ENCODE peak calls at places on chromosomes 2 and 18, in six cellular contexts. U is OCI-LY7, O is spleen, K is fibroblast of lung, F is IMR-90, B is H9. C is an unnamed sample. For H3K4me1, the result is how much of the 10 kb centered on the place peaks cover.

GRCh38 chr2:189096769-189097447 is 82.7 kb downstream of the COL5A2 start:
- DNase-seq in K (peak), B (no peak), F (peak), O (no peak), U (no peak), C (no peak)

GRCh38 chr2:197191948-197192338 is 118.6 kb downstream of the ANKRD44 start:
- DNase-seq in U (peak), O (no peak), K (no peak), B (no peak), F (no peak), C (no peak)

GRCh38 chr18:39586696-39587095 is 2021.1 kb upstream of the CELF4 start:
- DNase-seq in K (no peak), O (no peak), F (no peak), U (no peak), B (no peak), C (no peak)

GRCh38 chr2:26080356-26080755 is 46.5 kb downstream of the RAB10 start:
- DNase-seq in F (peak), U (no peak), O (no peak), B (no peak), K (no peak), C (no peak)

GRCh38 chr2:71730785-71731383 is 277.5 kb downstream of the DYSF start:
- DNase-seq in B (no peak), K (no peak), O (no peak), U (no peak), F (no peak), C (no peak)

GRCh38 chr18:74416124-74416523 is 41.0 kb downstream of the DIPK1C start:
- DNase-seq in K (no peak), O (no peak), F (no peak), U (no peak), B (no peak), C (no peak)

GRCh38 chr2:107986278-107987217 is at the start of gene SLC5A7:
- DNase-seq in O (no peak), K (no peak), U (no peak), F (no peak), B (peak), C (no peak)

GRCh38 chr18:55869547-55869946 is 281.6 kb upstream of the TCF4 start:
- DNase-seq in K (no peak), O (no peak), F (no peak), U (no peak), B (no peak), C (no peak)

GRCh38 chr2:5730386-5730785 is 38.2 kb downstream of the SOX11 start:
- DNase-seq in F (no peak), K (no peak), O (no peak), B (no peak), U (no peak), C (no peak)

GRCh38 chr2:239932881-239933735 is 92.0 kb downstream of the NDUFA10 start:
- DNase-seq in U (no peak), F (no peak), K (no peak), B (peak), O (peak), C (no peak)

GRCh38 chr2:173590278-173590811 is 235.7 kb downstream of the CDCA7 start:
- DNase-seq in B (no peak), F (peak), K (peak), O (no peak), U (no peak), C (peak)

GRCh38 chr2:12592296-12592695 is 124.4 kb upstream of the TRIB2 start:
- DNase-seq in U (no peak), O (no peak), B (no peak), K (no peak), F (no peak), C (no peak)

GRCh38 chr2:107008843-107009242 is 122.9 kb upstream of the ST6GAL2 start:
- DNase-seq in B (no peak), K (no peak), O (no peak), F (no peak), U (no peak), C (no peak)

GRCh38 chr2:190679813-190680591 is 31.1 kb downstream of the NAB1 start:
- DNase-seq in U (peak), B (peak), F (peak), K (no peak), O (peak), C (peak)

GRCh38 chr18:25704096-25704870 is 352.3 kb upstream of the ZNF521 start:
- DNase-seq in K (peak), O (no peak), B (no peak), F (no peak), U (no peak), C (no peak)

GRCh38 chr2:127891806-127892205 is 6.0 kb upstream of the AMMECR1L start:
- DNase-seq in U (no peak), O (peak), K (no peak), F (no peak), B (peak), C (no peak)

GRCh38 chr18:67770520-67770919 is 254.0 kb upstream of the DSEL start:
- DNase-seq in O (no peak), F (no peak), U (no peak), K (no peak), B (no peak), C (no peak)

GRCh38 chr2:66390811-66391210 is 44.1 kb upstream of the MEIS1 start:
- DNase-seq in K (no peak), O (no peak), F (no peak), U (no peak), B (no peak), C (no peak)

GRCh38 chr2:240812301-240812680 is 7.7 kb downstream of the KIF1A start:
- DNase-seq in U (no peak), O (peak), F (no peak), K (no peak), B (peak), C (no peak)

GRCh38 chr2:41920812-41921211 is 127.0 kb upstream of the PKDCC start:
- DNase-seq in U (no peak), F (no peak), K (no peak), O (no peak), B (no peak), C (no peak)

GRCh38 chr2:69097148-69097610 is 84.2 kb downstream of the ANTXR1 start:
- DNase-seq in B (no peak), O (no peak), U (no peak), K (no peak), F (no peak), C (no peak)

GRCh38 chr2:56465491-56465890 is 281.7 kb downstream of the CCDC85A start:
- DNase-seq in F (no peak), U (no peak), O (no peak), K (peak), B (no peak), C (no peak)

GRCh38 chr18:3209859-3210569 is 9.8 kb downstream of the MYOM1 start:
- DNase-seq in F (no peak), B (no peak), U (no peak), K (no peak), O (no peak), C (no peak)

GRCh38 chr2:31319391-31320175 is 85.6 kb downstream of the EHD3 start:
- DNase-seq in K (no peak), B (no peak), O (no peak), F (peak), U (peak), C (peak)

GRCh38 chr2:10047616-10048500 is 4.5 kb downstream of the KLF11 start:
- DNase-seq in U (no peak), O (peak), K (no peak), F (no peak), B (no peak), C (no peak)
- H3K4me1 ChIP-seq in U (under half), O (half or more), K (under half), F (under half), B (under half), C (under half)

GRCh38 chr2:47510745-47511144 is 107.8 kb downstream of the MSH2 start:
- DNase-seq in O (no peak), K (no peak), U (peak), B (no peak), F (no peak), C (no peak)

GRCh38 chr2:47516496-47517104 is 113.6 kb downstream of the MSH2 start:
- DNase-seq in U (no peak), K (no peak), O (no peak), F (no peak), B (no peak), C (no peak)

GRCh38 chr2:47512581-47513083 is 109.7 kb downstream of the MSH2 start:
- DNase-seq in U (no peak), K (no peak), B (no peak), F (peak), O (no peak), C (peak)

GRCh38 chr2:47509981-47510380 is 107.0 kb downstream of the MSH2 start:
- DNase-seq in B (no peak), U (no peak), O (no peak), F (no peak), K (no peak), C (no peak)

DNA sequence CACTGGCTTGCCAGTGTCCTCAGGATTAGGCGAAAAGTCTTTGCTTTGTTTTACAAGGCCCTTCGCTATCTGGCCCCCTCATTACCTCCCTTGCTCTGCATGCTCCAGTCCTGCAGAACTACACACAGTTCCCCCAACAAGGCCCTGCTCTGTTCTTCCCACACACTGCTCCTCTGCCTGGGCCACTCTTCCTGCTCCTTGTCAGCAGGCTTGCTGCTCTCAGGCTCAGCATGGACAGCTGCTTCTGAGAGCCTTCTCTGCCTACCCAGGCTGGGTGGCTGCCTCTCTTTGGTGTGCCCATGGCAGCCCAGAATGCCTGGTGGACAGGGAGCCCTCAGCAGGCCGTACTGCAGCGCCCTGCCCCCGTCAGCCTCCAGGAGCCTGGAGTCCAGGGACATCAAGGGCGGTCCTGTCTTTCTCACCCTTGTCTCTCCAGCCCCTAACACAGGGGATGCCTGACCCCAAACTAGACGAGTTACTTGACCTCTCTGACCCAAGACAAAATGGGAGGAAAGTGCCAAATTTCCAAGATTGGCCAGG is 111.1 kb downstream of the MSH2 start:
- DNase-seq in F (no peak), B (no peak), O (no peak), U (no peak), K (no peak), C (no peak)
- H3K4me1 ChIP-seq in F (under half), B (under half), O (under half), U (under half), K (under half), C (under half)

GRCh38 chr2:219272995-219273394 is 6.2 kb upstream of the DNAJB2 start:
- DNase-seq in B (no peak), O (no peak), K (no peak), F (no peak), U (no peak), C (peak)

GRCh38 chr2:219272351-219272750 is 6.8 kb upstream of the DNAJB2 start:
- DNase-seq in K (no peak), F (no peak), B (no peak), U (no peak), O (no peak), C (no peak)

GRCh38 chr2:219274392-219274921 is 4.7 kb upstream of the DNAJB2 start:
- DNase-seq in U (no peak), K (peak), B (peak), F (peak), O (peak), C (no peak)

GRCh38 chr2:219271021-219271420 is 8.1 kb upstream of the DNAJB2 start:
- DNase-seq in O (no peak), F (no peak), B (no peak), K (no peak), U (no peak), C (no peak)

GRCh38 chr2:219273887-219274391 is 5.2 kb upstream of the DNAJB2 start:
- DNase-seq in U (no peak), K (peak), O (no peak), B (no peak), F (no peak), C (no peak)
- H3K4me1 ChIP-seq in U (under half), K (under half), O (under half), B (under half), F (under half), C (under half)

GRCh38 chr18:46099463-46099862 is 1.4 kb upstream of the ATP5F1A start:
- DNase-seq in K (no peak), U (no peak), B (no peak), F (no peak), O (no peak), C (no peak)

GRCh38 chr18:46097853-46098615 is at the start of gene ATP5F1A:
- DNase-seq in K (peak), O (peak), F (peak), B (peak), U (peak), C (peak)

GRCh38 chr18:46096651-46097300 is 1.3 kb downstream of the ATP5F1A start:
- DNase-seq in K (peak), U (peak), O (no peak), B (no peak), F (no peak), C (peak)

GRCh38 chr18:46097378-46097852 is 681 bp downstream of the ATP5F1A start:
- DNase-seq in F (no peak), O (no peak), K (no peak), B (no peak), U (peak), C (peak)

DNA sequence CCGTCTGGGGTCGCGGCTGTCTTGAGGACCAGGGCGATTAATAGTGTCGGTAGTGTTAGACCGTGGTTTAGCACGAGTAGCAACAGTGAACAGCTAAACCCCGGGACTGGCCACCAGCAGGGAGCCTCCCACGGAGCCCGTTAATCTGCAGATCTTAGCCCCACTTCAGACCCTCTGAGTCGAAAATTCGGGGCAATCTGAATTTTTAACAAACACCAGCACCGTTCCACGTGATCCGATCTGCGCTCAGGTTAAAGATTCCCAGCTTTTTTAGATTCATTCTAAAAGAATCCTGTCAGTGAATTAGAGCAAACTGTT is 479 bp upstream of the ATP5F1A start:
- DNase-seq in B (no peak), F (no peak), O (no peak), K (no peak), U (no peak), C (no peak)
- H3K4me1 ChIP-seq in B (under half), F (under half), O (half or more), K (under half), U (under half), C (under half)

GRCh38 chr2:163731735-163732134 is 4.1 kb downstream of the FIGN start:
- DNase-seq in B (no peak), K (peak), O (no peak), F (no peak), U (no peak), C (no peak)

GRCh38 chr2:163730556-163730955 is 5.3 kb downstream of the FIGN start:
- DNase-seq in F (no peak), O (no peak), B (no peak), K (no peak), U (no peak), C (no peak)

GRCh38 chr2:163732718-163733117 is 3.1 kb downstream of the FIGN start:
- DNase-seq in O (no peak), U (no peak), F (no peak), B (no peak), K (peak), C (no peak)

GRCh38 chr2:163733301-163733938 is 2.4 kb downstream of the FIGN start:
- DNase-seq in U (no peak), K (peak), O (peak), B (no peak), F (peak), C (no peak)

DNA sequence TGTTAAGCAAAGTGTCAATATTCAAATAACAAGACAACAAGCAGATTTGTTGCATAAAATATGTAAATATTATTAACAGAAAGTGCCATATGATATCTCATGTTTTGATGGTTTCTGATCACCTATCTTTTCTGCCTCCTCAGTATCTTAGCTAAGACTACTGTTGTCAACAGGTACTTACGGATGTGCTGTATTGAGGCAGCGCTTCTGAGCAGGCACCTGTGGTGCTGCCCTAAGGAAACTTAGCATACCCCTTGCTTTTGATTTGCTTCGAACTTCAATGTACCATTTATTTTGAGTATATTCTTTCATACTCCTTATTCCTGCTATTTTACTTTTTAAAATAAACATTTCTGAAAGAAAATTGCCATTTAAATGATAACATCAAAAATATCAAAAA is 5.9 kb downstream of the FIGN start:
- DNase-seq in U (no peak), O (no peak), F (no peak), K (no peak), B (no peak), C (no peak)
- H3K4me1 ChIP-seq in U (under half), O (under half), F (under half), K (under half), B (under half), C (under half)

GRCh38 chr2:28360066-28360741 is 32.5 kb upstream of the FOSL2 start:
- DNase-seq in K (no peak), B (no peak), F (no peak), O (no peak), U (no peak), C (no peak)

GRCh38 chr2:28361991-28362710 is 30.5 kb upstream of the FOSL2 start:
- DNase-seq in U (no peak), F (no peak), B (no peak), O (no peak), K (no peak), C (no peak)

GRCh38 chr2:28359222-28360065 is 33.2 kb upstream of the FOSL2 start:
- DNase-seq in K (peak), B (no peak), F (peak), O (peak), U (peak), C (peak)

GRCh38 chr2:28358668-28359201 is 33.9 kb upstream of the FOSL2 start:
- DNase-seq in K (no peak), F (no peak), U (no peak), B (no peak), O (no peak), C (no peak)

DNA sequence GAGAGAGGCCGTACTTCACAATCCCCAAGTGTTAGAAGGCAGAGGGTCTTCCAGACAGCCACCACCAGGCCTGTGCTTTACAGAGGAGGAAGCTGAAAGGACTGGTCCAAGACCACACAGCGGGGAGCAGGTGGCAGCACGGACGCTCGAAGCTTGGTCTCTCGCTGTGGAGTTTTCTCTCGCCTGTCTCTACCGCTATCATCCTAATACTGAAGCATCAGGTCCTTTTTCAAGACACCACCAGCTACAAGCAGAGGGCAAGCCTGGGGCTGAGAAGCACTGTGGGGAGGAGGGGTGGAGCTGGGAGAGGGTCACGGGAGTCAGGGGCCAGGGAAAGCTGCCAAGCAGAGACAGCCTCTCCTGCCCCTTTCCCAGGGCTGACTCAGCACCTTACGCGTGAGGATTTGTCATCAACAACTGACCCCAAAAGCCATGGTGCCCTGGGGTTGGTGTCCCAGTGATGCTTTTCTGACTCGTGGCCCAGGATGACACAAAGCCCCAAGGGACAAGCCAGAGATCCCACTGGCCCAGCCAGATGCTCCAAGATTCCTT is 31.8 kb upstream of the FOSL2 start:
- DNase-seq in U (no peak), O (no peak), K (peak), F (peak), B (no peak), C (no peak)
- H3K4me1 ChIP-seq in U (under half), O (half or more), K (under half), F (under half), B (under half), C (under half)

GRCh38 chr2:45052388-45052928 is 43.2 kb upstream of the SIX2 start:
- DNase-seq in O (no peak), B (no peak), U (no peak), K (no peak), F (no peak), C (no peak)
- H3K4me1 ChIP-seq in O (under half), B (under half), U (under half), K (under half), F (under half), C (under half)

DNA sequence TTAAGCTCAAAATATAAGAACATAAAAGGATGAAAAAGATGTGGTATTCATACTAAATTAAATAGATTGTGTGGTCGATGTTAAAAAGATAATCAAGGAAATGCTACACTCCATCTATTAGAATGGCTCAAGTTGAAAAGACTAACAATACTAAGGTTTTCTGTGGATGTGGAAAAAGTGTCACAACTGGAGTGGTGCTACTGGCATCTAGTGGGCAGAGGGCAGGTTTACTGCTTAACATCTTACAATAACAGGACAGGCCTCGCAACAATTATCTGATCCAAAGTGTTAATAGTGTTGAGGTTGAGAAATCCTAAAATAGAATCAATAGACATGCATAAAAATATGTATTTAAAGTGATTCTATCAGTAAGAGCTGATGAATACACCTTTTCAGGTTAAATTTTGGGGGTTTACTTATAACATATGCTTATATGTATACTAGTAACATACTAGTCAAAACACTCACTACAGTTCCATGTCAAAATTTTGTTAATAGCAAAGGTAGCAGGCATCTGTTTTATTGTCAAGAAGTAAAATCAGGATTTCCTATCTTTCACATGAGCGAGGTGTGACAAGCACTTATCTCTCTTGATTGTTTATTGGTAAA is 91.5 kb upstream of the TMEFF2 start:
- DNase-seq in F (peak), U (no peak), B (no peak), O (no peak), K (peak), C (peak)
- H3K4me1 ChIP-seq in F (under half), U (under half), B (under half), O (under half), K (under half), C (under half)

C was measured in small intestine.